ENCODE peak calls at places on chromosome 11, in ten cellular contexts. M is RCC 7860; L is foreskin keratinocyte; N is naive thymus-derived CD8-positive, alpha-beta T cell; A is GM18507; J is AG04450; I is nephron progenitor cell; W is GM10248; V is NAMALWA; T is cardiac fibroblast. U is an unnamed sample.

GRCh38 chr11:46918087-46918751 is at the start of gene LRP4:
- DNase-seq in M (no peak), L (no peak), N (no peak), A (peak), J (no peak), I (peak), W (peak), V (peak), T (no peak), U (peak)

GRCh38 chr11:99019676-99020075 is 1.1 kb upstream of the CNTN5 start:
- DNase-seq in M (no peak), L (no peak), N (no peak), A (no peak), J (no peak), I (peak), W (no peak), V (no peak), T (no peak), U (no peak)

GRCh38 chr11:28581286-28582242 is 473.4 kb downstream of the METTL15 start:
- DNase-seq in M (peak), L (peak), N (no peak), A (no peak), J (peak), I (no peak), W (no peak), V (peak), T (peak), U (no peak)

GRCh38 chr11:108886608-108887007 is 221.7 kb downstream of the DDX10 start:
- DNase-seq in M (peak), L (peak), N (no peak), A (no peak), J (no peak), I (no peak), W (no peak), V (no peak), T (peak), U (no peak)

GRCh38 chr11:128796275-128796674 is 70.8 kb downstream of the KCNJ1 start:
- DNase-seq in M (no peak), L (peak), N (no peak), A (peak), J (no peak), I (no peak), W (peak), V (no peak), T (peak), U (no peak)

GRCh38 chr11:17972987-17973386 is 39.9 kb downstream of the SERGEF start:
- DNase-seq in M (no peak), L (peak), N (no peak), A (no peak), J (peak), I (peak), W (no peak), V (peak), T (peak), U (peak)

GRCh38 chr11:124669193-124669592 is 4.3 kb downstream of the SIAE start:
- DNase-seq in M (peak), L (peak), N (peak), A (peak), J (no peak), I (peak), W (peak), V (peak), T (peak), U (no peak)

GRCh38 chr11:57180964-57181363 is 789 bp upstream of the LRRC55 start:
- DNase-seq in M (no peak), L (no peak), N (no peak), A (no peak), J (no peak), I (no peak), W (no peak), V (no peak), T (no peak), U (no peak)

GRCh38 chr11:9687736-9688494 is 24.0 kb downstream of the SWAP70 start:
- DNase-seq in M (no peak), L (no peak), N (no peak), A (no peak), J (no peak), I (no peak), W (no peak), V (peak), T (peak), U (no peak)

GRCh38 chr11:25066706-25067105 is 569.9 kb downstream of the LUZP2 start:
- DNase-seq in M (no peak), L (no peak), N (no peak), A (no peak), J (no peak), I (no peak), W (no peak), V (no peak), T (no peak), U (no peak)

GRCh38 chr11:45144126-45145082 is 2.0 kb upstream of the PRDM11 start:
- DNase-seq in M (no peak), L (no peak), N (no peak), A (no peak), J (no peak), I (no peak), W (no peak), V (no peak), T (no peak), U (no peak)

GRCh38 chr11:95296621-95297025 is 65.6 kb upstream of the SESN3 start:
- DNase-seq in M (no peak), L (no peak), N (no peak), A (peak), J (no peak), I (no peak), W (peak), V (peak), T (no peak), U (no peak)

GRCh38 chr11:113373306-113373705 is 14.3 kb upstream of the ANKK1 start:
- DNase-seq in M (no peak), L (peak), N (no peak), A (no peak), J (no peak), I (no peak), W (no peak), V (no peak), T (peak), U (no peak)

GRCh38 chr11:69041516-69041915 is 7.2 kb upstream of the TPCN2 start:
- DNase-seq in M (peak), L (no peak), N (no peak), A (no peak), J (no peak), I (no peak), W (no peak), V (no peak), T (no peak), U (no peak)

U was measured in left ventricle myocardium superior.